ENCODE peak calls at places on chromosome 9, in six cellular contexts. V is iris pigment epithelial cell, L is pons, K is GM10248, R is kidney epithelial cell, Q is kidney tubule cell. Z is an unnamed sample.

GRCh38 chr9:97852399-97853055 is 499 bp upstream of the FOXE1 start:
- DNase-seq in V (no peak), L (no peak), K (no peak), R (no peak), Q (no peak), Z (no peak)

GRCh38 chr9:137308102-137308619 is 6.1 kb upstream of the NRARP start:
- DNase-seq in V (no peak), L (no peak), K (no peak), R (no peak), Q (no peak), Z (no peak)

GRCh38 chr9:93580654-93581380 is 4.4 kb downstream of the PHF2 start:
- DNase-seq in V (no peak), L (no peak), K (no peak), R (no peak), Q (no peak), Z (no peak)

GRCh38 chr9:91948423-91949292 is 1.4 kb downstream of the ROR2 start:
- DNase-seq in V (peak; percentile 68), L (no peak), K (peak; percentile 37), R (no peak), Q (peak; percentile 40), Z (no peak)

GRCh38 chr9:93505518-93506123 is 52.2 kb upstream of the FAM120AOS start:
- DNase-seq in V (peak; percentile 48), L (no peak), K (no peak), R (no peak), Q (no peak), Z (no peak)

GRCh38 chr9:113222482-113222841 is 1.1 kb downstream of the SLC31A1 start:
- DNase-seq in V (peak; percentile 45), L (peak; percentile 26), K (no peak), R (no peak), Q (peak; percentile 16), Z (no peak)

GRCh38 chr9:106893088-106893487 is 30.1 kb downstream of the ZNF462 start:
- DNase-seq in V (peak; percentile 65), L (no peak), K (no peak), R (no peak), Q (peak; percentile 93), Z (no peak)

GRCh38 chr9:70936536-70936935 is 184.9 kb downstream of the TRPM3 start:
- DNase-seq in V (no peak), L (no peak), K (no peak), R (no peak), Q (no peak), Z (no peak)

GRCh38 chr9:120655005-120655622 is 59.2 kb downstream of the MEGF9 start:
- DNase-seq in V (peak; percentile 66), L (no peak), K (no peak), R (peak; percentile 37), Q (peak; percentile 60), Z (peak; percentile 21)

GRCh38 chr9:127020526-127021078 is 101.8 kb downstream of the ANGPTL2 start:
- DNase-seq in V (no peak), L (no peak), K (no peak), R (no peak), Q (no peak), Z (no peak)

GRCh38 chr9:70475211-70475610 is 60.8 kb upstream of the KLF9 start:
- DNase-seq in V (no peak), L (no peak), K (no peak), R (peak; percentile 45), Q (peak; percentile 68), Z (no peak)

GRCh38 chr9:108543251-108543768 is 312.5 kb downstream of the ACTL7B start:
- DNase-seq in V (no peak), L (no peak), K (no peak), R (no peak), Q (peak; percentile 97), Z (peak; percentile 2)

GRCh38 chr9:84325347-84325982 is 15.1 kb downstream of the SLC28A3 start:
- DNase-seq in V (peak; percentile 31), L (no peak), K (no peak), R (peak; percentile 57), Q (peak; percentile 89), Z (no peak)

GRCh38 chr9:121736147-121736721 is 84.8 kb downstream of the DAB2IP start:
- DNase-seq in V (peak; percentile 15), L (no peak), K (no peak), R (no peak), Q (peak; percentile 62), Z (no peak)

GRCh38 chr9:90038778-90039177 is 434.0 kb downstream of the GADD45G start:
- DNase-seq in V (no peak), L (no peak), K (no peak), R (no peak), Q (no peak), Z (no peak)

GRCh38 chr9:124381073-124381945 is 33.9 kb downstream of the PSMB7 start:
- DNase-seq in V (peak; percentile 72), L (no peak), K (no peak), R (no peak), Q (peak; percentile 47), Z (no peak)